ENCODE peak calls at places on chromosomes 13 and 19, in seven cellular contexts. G, U, Y, T, Z, O and R are unnamed samples.

GRCh38 chr13:97568850-97569249 is 134.9 kb downstream of the RAP2A start:
- DNase-seq in G (no peak), U (no peak), Y (no peak), T (peak), Z (no peak), O (peak), R (no peak)

GRCh38 chr13:28349371-28349770 is 145.6 kb downstream of the FLT1 start:
- DNase-seq in G (no peak), U (no peak), Y (no peak), T (peak), Z (peak), O (no peak), R (no peak)

GRCh38 chr19:18397242-18398202 is at the start of gene LRRC25:
- DNase-seq in G (peak), U (peak), Y (no peak), T (peak), Z (no peak), O (no peak), R (peak)

GRCh38 chr13:44237276-44237767 is 136.3 kb upstream of the SERP2 start:
- DNase-seq in G (no peak), U (no peak), Y (peak), T (no peak), Z (peak), O (peak), R (no peak)

GRCh38 chr19:16200038-16200775 is 2.5 kb downstream of the AP1M1 start:
- DNase-seq in G (no peak), U (no peak), Y (peak), T (peak), Z (peak), O (no peak), R (no peak)

GRCh38 chr19:41226053-41226873 is 7.2 kb downstream of the AXL start:
- DNase-seq in G (peak), U (peak), Y (peak), T (peak), Z (peak), O (peak), R (peak)

GRCh38 chr19:14114854-14115253 is 2.7 kb downstream of the PRKACA start:
- DNase-seq in G (peak), U (no peak), Y (no peak), T (peak), Z (no peak), O (peak), R (peak)

GRCh38 chr19:35644987-35645679 is 3.0 kb upstream of the COX6B1 start:
- DNase-seq in G (peak), U (peak), Y (peak), T (peak), Z (no peak), O (peak), R (peak)

GRCh38 chr19:13781547-13781946 is 7.3 kb downstream of the C19orf53 start:
- DNase-seq in G (peak), U (peak), Y (peak), T (peak), Z (peak), O (peak), R (no peak)

GRCh38 chr19:2922987-2923386 is 21.8 kb downstream of the ZNF77 start:
- DNase-seq in G (peak), U (no peak), Y (peak), T (peak), Z (no peak), O (peak), R (no peak)

DNA sequence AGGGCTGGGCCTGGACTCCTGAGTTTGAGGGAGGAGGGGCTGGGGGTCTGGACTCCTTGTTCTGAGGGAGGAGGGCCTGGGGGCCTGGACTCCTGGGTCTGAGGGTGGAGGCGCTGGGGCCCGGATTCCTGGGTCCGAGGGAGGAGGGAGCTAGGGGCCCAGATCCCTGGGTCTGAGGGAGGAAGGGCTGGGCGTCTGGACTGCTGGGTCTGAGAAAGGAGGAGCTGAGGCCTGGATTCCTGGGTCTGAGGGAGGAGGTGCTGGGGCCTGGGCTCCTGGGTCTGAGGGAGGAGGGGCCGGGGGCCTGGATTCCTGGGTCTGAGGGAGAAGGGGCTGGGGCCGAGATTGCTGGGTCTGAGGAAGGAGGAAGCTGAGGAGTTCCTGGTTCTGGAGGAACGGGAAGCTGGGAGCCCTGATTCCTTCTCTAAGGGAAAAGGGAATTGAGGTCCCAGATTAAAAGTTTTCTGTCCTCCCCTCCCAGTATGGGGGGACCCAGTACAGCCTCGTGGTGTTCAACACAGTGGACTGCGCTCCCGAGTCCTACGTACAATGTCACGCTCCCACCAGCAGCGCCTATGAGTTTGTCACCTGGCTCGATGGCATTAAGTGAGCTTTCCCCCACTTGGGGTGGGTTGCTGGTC is 722 bp downstream of the MED25 start:
- DNase-seq in G (no peak), U (no peak), Y (no peak), T (no peak), Z (peak), O (no peak), R (no peak)
- H3K18ac ChIP-seq in G (peak), U (peak), Y (no peak), T (peak), Z (peak), O (peak), R (no peak)

GRCh38 chr19:49793561-49793840 is 19.6 kb downstream of the FUZ start:
- DNase-seq in G (no peak), U (no peak), Y (peak), T (no peak), Z (peak), O (no peak), R (no peak)
- H3K23ac ChIP-seq in G (no peak), U (peak), Y (no peak), T (no peak), Z (no peak), O (no peak), R (no peak)

DNA sequence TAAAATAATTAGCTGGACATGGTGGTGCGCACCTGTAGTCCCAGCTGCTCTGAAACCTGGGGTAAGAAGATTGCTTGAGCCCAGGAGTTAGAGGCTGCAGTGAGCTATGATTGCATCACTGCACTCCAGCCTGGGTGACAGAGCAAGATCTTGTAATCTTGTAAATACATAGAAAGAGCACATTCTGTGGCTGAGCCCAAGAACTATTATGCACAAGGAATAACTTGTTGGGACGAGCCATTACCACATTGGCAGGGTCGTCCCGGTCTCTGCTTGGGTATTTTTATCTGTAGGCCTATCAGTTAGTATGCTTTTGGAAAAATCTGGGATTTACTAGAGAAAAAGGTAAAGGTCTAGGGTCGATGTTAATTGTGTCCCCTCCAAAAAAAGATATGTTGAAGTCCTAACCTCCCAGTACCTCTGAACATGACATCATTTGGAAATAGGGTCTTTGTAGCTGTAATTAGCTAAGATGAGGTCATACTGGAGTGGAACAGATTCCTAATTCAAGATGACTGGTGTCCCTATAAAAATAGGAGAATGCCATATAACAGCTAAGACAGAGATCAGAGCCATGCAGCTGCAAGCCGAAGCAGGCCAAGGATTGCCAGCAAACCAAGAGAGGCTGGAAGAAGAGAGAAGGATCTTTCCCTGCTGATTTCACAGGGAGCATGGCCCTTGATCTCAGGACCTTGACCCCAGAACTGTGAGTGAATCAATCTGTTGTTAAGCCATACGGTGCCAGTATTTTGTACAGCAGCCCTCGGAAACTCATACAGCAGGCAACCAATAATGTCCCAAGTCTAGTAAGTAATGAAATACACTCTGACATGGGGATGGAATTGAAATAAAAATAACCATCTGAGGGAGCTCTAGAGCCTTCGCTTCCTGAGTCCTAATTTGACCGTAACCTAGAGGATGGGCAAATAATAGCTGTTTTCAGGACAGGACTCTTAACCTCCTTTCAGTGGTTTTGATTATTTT is 77.0 kb downstream of the TM9SF2 start:
- DNase-seq in G (no peak), U (no peak), Y (no peak), T (peak), Z (peak), O (no peak), R (no peak)
- H3K18ac ChIP-seq in G (no peak), U (no peak), Y (no peak), T (no peak), Z (no peak), O (no peak), R (no peak)

GRCh38 chr13:57946361-57946760 is 314.8 kb downstream of the PCDH17 start:
- DNase-seq in G (no peak), U (no peak), Y (no peak), T (peak), Z (peak), O (no peak), R (no peak)
- H3K23ac ChIP-seq in G (no peak), U (no peak), Y (no peak), T (no peak), Z (no peak), O (no peak), R (no peak)

DNA sequence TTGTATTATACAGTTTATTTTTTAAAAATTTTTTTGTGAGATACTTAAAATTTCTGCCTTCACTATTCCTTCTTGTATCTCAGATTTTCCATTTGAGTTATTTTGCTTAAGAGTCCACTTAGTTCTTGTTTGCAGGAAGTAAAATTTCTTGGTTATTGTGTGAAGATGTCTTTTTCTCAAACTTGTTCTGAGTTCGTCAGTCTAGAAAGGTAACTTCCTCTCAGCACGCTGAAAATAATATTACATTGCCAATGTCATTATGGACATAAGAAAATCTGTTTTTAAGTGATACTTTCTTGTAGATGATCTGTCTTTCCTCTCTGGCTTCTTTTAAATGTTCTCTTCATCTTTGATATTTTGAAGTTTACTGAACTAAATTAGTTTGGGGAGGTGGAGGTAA is 731.7 kb upstream of the GPC6 start:
- DNase-seq in G (no peak), U (no peak), Y (no peak), T (no peak), Z (no peak), O (no peak), R (no peak)
- H3K18ac ChIP-seq in G (no peak), U (no peak), Y (no peak), T (no peak), Z (no peak), O (no peak), R (no peak)

DNA sequence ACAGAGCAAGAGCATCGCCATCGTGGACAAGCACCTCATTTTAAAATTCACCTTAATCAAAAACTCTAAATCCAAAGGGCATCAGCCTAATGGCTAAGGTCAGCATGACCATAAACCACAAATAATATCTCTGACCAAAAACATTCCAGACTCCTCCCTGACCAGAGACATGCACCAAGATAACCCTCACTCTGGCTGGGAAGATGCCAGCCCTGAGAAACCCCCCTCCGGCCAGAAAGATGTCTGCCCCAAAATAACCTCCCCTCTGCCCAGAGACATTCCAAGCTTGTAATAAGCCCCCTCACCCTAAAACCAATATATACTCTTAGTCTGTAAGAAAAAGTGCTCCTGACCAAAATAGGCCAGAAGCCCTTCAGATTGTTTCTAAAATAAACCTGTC is 61.7 kb downstream of the ZNF44 start:
- DNase-seq in G (no peak), U (no peak), Y (no peak), T (no peak), Z (no peak), O (no peak), R (no peak)
- H3K23ac ChIP-seq in G (no peak), U (no peak), Y (no peak), T (no peak), Z (no peak), O (no peak), R (no peak)

GRCh38 chr13:40158218-40158617 is 502.8 kb downstream of the COG6 start:
- DNase-seq in G (no peak), U (no peak), Y (no peak), T (no peak), Z (no peak), O (peak), R (no peak)

GRCh38 chr13:40152145-40152544 is 496.7 kb downstream of the COG6 start:
- DNase-seq in G (no peak), U (no peak), Y (peak), T (no peak), Z (peak), O (no peak), R (no peak)

GRCh38 chr13:40152904-40153303 is 497.4 kb downstream of the COG6 start:
- DNase-seq in G (no peak), U (no peak), Y (no peak), T (no peak), Z (no peak), O (no peak), R (no peak)

GRCh38 chr13:40153516-40153915 is 498.1 kb downstream of the COG6 start:
- DNase-seq in G (no peak), U (no peak), Y (no peak), T (no peak), Z (no peak), O (no peak), R (no peak)

DNA sequence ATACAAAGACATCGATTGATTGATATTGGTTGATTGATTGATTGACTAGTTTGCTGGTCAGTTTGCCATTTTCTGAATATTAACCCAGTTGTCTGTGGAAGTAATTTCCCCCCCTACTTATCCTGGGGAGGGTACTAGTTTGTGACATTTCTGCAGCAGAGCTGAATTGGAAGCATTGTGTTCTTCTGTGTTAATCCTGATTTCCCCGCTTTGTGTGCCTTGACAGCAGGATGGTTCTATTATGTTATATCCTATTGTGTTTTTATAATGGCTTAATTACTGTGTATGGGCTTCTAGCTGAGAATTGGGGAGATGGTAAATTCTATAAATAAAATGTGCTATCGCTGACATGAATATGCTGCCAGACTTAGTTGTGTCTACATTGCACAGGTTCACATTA is 499.7 kb downstream of the COG6 start:
- DNase-seq in G (no peak), U (peak), Y (no peak), T (no peak), Z (no peak), O (no peak), R (no peak)
- H3K18ac ChIP-seq in G (no peak), U (no peak), Y (no peak), T (no peak), Z (no peak), O (no peak), R (no peak)

GRCh38 chr19:6063576-6063961 is 46.7 kb downstream of the RFX2 start:
- DNase-seq in G (no peak), U (no peak), Y (no peak), T (no peak), Z (no peak), O (peak), R (no peak)
- H3K23ac ChIP-seq in G (no peak), U (peak), Y (no peak), T (no peak), Z (no peak), O (no peak), R (no peak)

GRCh38 chr19:10977773-10978155 is 16.9 kb downstream of the SMARCA4 start:
- DNase-seq in G (no peak), U (no peak), Y (no peak), T (no peak), Z (no peak), O (no peak), R (no peak)

GRCh38 chr19:10979950-10980349 is 19.1 kb downstream of the SMARCA4 start:
- DNase-seq in G (no peak), U (no peak), Y (no peak), T (no peak), Z (no peak), O (no peak), R (no peak)

GRCh38 chr19:10971107-10971715 is 10.4 kb downstream of the SMARCA4 start:
- DNase-seq in G (no peak), U (no peak), Y (no peak), T (peak), Z (no peak), O (no peak), R (no peak)

GRCh38 chr19:10975374-10976036 is 14.7 kb downstream of the SMARCA4 start:
- DNase-seq in G (no peak), U (no peak), Y (peak), T (no peak), Z (peak), O (peak), R (no peak)

GRCh38 chr19:10976200-10976892 is 15.5 kb downstream of the SMARCA4 start:
- DNase-seq in G (no peak), U (no peak), Y (no peak), T (no peak), Z (no peak), O (peak), R (no peak)
- H3K18ac ChIP-seq in G (no peak), U (no peak), Y (no peak), T (no peak), Z (peak), O (no peak), R (no peak)

DNA sequence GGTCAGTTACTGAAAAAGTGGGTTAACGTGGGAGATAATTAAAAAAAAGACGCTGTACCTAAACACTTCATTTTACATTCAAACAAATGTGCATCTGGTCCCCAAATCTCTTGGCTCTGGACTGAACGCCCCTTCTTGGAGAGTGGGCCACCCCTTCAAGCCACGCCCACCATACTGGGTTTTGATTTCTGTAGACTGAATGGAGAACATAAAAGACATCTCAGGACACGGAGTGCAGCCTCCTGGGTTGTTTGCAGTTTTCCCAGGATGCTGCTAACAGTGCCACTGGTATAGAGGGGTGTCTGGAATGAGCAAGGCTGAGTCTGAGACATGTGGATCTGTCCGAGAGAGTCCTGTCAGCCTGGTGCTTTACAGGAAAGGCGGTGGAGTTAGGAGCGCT is 10.6 kb downstream of the TFDP1 start:
- DNase-seq in G (peak), U (no peak), Y (no peak), T (no peak), Z (no peak), O (no peak), R (peak)
- H3K23ac ChIP-seq in G (no peak), U (no peak), Y (no peak), T (no peak), Z (no peak), O (no peak), R (no peak)